ENCODE peak calls at places on chromosomes 3 and 15, in ten cellular contexts. H, V, A, P, L, D, S, K, E and F are unnamed samples.
A peak's percentile ranks its signal among the peaks of the same experiment; 100 is the strongest.

GRCh38 chr15:90807074-90807646 is 61.2 kb upstream of the FURIN start:
- DNase-seq in H (no peak), V (no peak), A (no peak), P (peak; percentile 25), L (no peak), D (no peak), S (no peak), K (no peak), E (no peak), F (peak; percentile 53)

GRCh38 chr3:171390531-171390930 is 69.7 kb downstream of the TNIK start:
- DNase-seq in H (no peak), V (no peak), A (no peak), P (no peak), L (no peak), D (no peak), S (no peak), K (no peak), E (no peak), F (no peak)

GRCh38 chr3:131349946-131350347 is 31.6 kb upstream of the NUDT16 start:
- DNase-seq in H (no peak), V (peak; percentile 44), A (peak; percentile 70), P (peak; percentile 97), L (no peak), D (no peak), S (peak; percentile 21), K (peak; percentile 54), E (no peak), F (no peak)

GRCh38 chr15:41961803-41962202 is 10.6 kb downstream of the EHD4 start:
- DNase-seq in H (no peak), V (no peak), A (no peak), P (no peak), L (no peak), D (no peak), S (no peak), K (no peak), E (no peak), F (no peak)

GRCh38 chr3:77125934-77126333 is 86.0 kb downstream of the ROBO2 start:
- DNase-seq in H (no peak), V (no peak), A (no peak), P (no peak), L (no peak), D (no peak), S (no peak), K (no peak), E (no peak), F (no peak)

GRCh38 chr3:8371955-8372600 is 129.5 kb upstream of the LMCD1 start:
- DNase-seq in H (no peak), V (no peak), A (no peak), P (no peak), L (no peak), D (no peak), S (no peak), K (no peak), E (no peak), F (no peak)

GRCh38 chr3:901953-902778 is 190.7 kb upstream of the CNTN6 start:
- DNase-seq in H (no peak), V (no peak), A (no peak), P (no peak), L (no peak), D (no peak), S (no peak), K (no peak), E (no peak), F (no peak)

GRCh38 chr3:100205161-100205560 is 55.6 kb upstream of the TBC1D23 start:
- DNase-seq in H (no peak), V (no peak), A (peak; percentile 31), P (no peak), L (no peak), D (no peak), S (no peak), K (no peak), E (no peak), F (no peak)

GRCh38 chr15:63517202-63517601 is 12.8 kb downstream of the USP3 start:
- DNase-seq in H (no peak), V (no peak), A (no peak), P (no peak), L (no peak), D (no peak), S (no peak), K (no peak), E (no peak), F (no peak)

GRCh38 chr15:55872471-55872870 is 120.9 kb downstream of the NEDD4 start:
- DNase-seq in H (no peak), V (peak; percentile 3), A (no peak), P (peak; percentile 13), L (no peak), D (no peak), S (no peak), K (no peak), E (no peak), F (no peak)

GRCh38 chr15:100468265-100468664 is 60.5 kb downstream of the CERS3 start:
- DNase-seq in H (no peak), V (no peak), A (no peak), P (peak; percentile 57), L (no peak), D (no peak), S (no peak), K (peak; percentile 58), E (no peak), F (no peak)

GRCh38 chr15:64720188-64720587 is 55.2 kb downstream of the RBPMS2 start:
- DNase-seq in H (no peak), V (no peak), A (no peak), P (no peak), L (no peak), D (no peak), S (no peak), K (no peak), E (no peak), F (no peak)

GRCh38 chr3:59335338-59335737 is 285.5 kb upstream of the CFAP20DC start:
- DNase-seq in H (no peak), V (no peak), A (no peak), P (no peak), L (no peak), D (no peak), S (no peak), K (no peak), E (no peak), F (no peak)

GRCh38 chr3:29972594-29972993 is 633.8 kb upstream of the TGFBR2 start:
- DNase-seq in H (no peak), V (peak; percentile 4), A (peak; percentile 57), P (no peak), L (no peak), D (no peak), S (no peak), K (no peak), E (no peak), F (peak; percentile 75)

GRCh38 chr15:42447599-42447998 is 43.3 kb downstream of the ZNF106 start:
- DNase-seq in H (no peak), V (no peak), A (no peak), P (no peak), L (no peak), D (no peak), S (no peak), K (no peak), E (no peak), F (no peak)

GRCh38 chr3:65703026-65703425 is 335.7 kb downstream of the MAGI1 start:
- DNase-seq in H (no peak), V (no peak), A (no peak), P (no peak), L (no peak), D (no peak), S (no peak), K (no peak), E (no peak), F (no peak)

GRCh38 chr3:174002543-174002942 is 605.0 kb downstream of the NLGN1 start:
- DNase-seq in H (no peak), V (peak; percentile 31), A (no peak), P (no peak), L (no peak), D (no peak), S (no peak), K (no peak), E (no peak), F (no peak)

DNA sequence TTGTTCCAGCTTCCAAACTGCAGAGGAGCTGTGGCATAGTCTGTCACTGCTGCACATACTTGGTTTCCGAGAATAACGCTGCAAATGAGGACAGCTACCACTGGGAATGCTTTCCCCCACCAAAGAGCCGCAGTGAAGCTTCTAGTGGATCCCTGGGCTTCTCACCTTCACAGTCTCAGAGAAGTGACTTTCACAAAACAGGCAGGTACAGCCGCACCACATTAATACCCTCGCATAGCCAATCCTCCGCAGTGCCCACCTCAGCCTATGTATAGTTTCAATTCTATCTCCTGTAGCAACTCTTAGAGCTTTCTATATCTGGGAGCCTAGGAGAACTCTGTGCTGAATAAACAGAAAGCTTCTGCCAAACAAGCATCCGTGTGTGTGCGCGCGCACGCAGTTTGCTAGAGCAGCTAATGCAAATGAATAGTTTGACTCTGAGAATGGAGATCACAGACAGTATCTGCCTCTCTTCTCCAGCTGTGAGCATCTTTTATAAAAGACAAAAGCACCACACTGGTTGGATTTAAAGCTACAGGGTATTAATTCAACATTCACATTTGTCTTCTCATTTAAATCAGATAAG is 81.9 kb upstream of the PLXND1 start:
- DNase-seq in H (no peak), V (peak; percentile 77), A (peak; percentile 74), P (peak; percentile 82), L (peak; percentile 32), D (no peak), S (no peak), K (peak; percentile 90), E (peak; percentile 44), F (peak; percentile 49)
- H3K27ac ChIP-seq in H (peak overlapping the region; percentile 0), V (no peak overlapping the region), A (peak overlapping the region; percentile 47), P (peak overlapping the region; percentile 35), L (peak overlapping the region; percentile 45), D (no peak overlapping the region), S (no peak overlapping the region), K (peak overlapping the region; percentile 81), E (peak overlapping the region; percentile 55), F (no peak overlapping the region)

GRCh38 chr3:52694528-52695189 is 8.8 kb downstream of the GNL3 start:
- DNase-seq in H (no peak), V (no peak), A (no peak), P (no peak), L (no peak), D (no peak), S (no peak), K (no peak), E (no peak), F (no peak)
- H3K27ac ChIP-seq in H (no peak overlapping the region), V (no peak overlapping the region), A (no peak overlapping the region), P (no peak overlapping the region), L (no peak overlapping the region), D (no peak overlapping the region), S (no peak overlapping the region), K (no peak overlapping the region), E (no peak overlapping the region), F (no peak overlapping the region)

DNA sequence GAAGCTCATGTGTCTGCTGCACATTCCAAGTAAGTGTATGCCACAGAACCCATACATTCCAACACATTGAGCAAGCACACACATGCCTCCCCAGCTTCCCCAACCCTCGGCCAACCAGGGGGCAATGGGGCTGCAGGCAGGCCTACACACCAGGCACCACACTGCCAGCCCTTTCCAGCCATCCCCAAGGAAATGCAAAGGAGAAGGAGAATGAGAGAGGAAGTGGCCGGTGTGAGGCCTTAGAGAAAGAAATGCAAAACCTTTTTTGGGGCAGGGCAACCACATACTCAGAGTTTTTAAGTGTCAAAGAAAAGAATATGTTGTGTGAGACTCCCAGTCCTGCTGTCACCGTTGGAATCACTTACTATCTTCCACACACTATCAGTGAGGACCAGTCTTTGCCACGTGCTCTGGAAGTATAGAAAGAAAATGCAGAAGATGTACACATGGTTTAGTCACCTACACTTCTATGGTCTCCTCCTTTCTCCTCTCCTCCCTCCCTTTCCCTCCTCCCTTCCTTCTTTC is 11.1 kb downstream of the IGF2BP2 start:
- DNase-seq in H (no peak), V (peak; percentile 95), A (peak; percentile 86), P (no peak), L (no peak), D (no peak), S (no peak), K (no peak), E (no peak), F (peak; percentile 85)
- H3K27ac ChIP-seq in H (peak overlapping the region; percentile 86), V (peak overlapping the region; percentile 41), A (peak overlapping the region; percentile 69), P (no peak overlapping the region), L (no peak overlapping the region), D (no peak overlapping the region), S (no peak overlapping the region), K (no peak overlapping the region), E (no peak overlapping the region), F (peak overlapping the region; percentile 60)

GRCh38 chr3:12405432-12406272 is 78.6 kb upstream of the TSEN2 start:
- DNase-seq in H (peak; percentile 90), V (peak; percentile 37), A (peak; percentile 97), P (peak; percentile 56), L (no peak), D (peak; percentile 86), S (peak; percentile 92), K (peak; percentile 97), E (peak; percentile 86), F (peak; percentile 38)
- H3K27ac ChIP-seq in H (peak overlapping the region; percentile 94), V (no peak overlapping the region), A (no peak overlapping the region), P (no peak overlapping the region), L (no peak overlapping the region), D (peak overlapping the region; percentile 70), S (peak overlapping the region; percentile 48), K (peak overlapping the region; percentile 53), E (peak overlapping the region; percentile 82), F (no peak overlapping the region)